ENCODE peak calls at places on chromosomes 3 and 15, in nine cellular contexts. A is cardiac muscle cell; K is Caco-2; G is A549; Q is left ventricle myocardium inferior; Y is CD4-positive, alpha-beta memory T cell; P is CD8-positive, alpha-beta memory T cell; J is psoas muscle; I is HCT116. L is an unnamed sample.

GRCh38 chr15:57591822-57592367 is at the start of gene MYZAP:
- DNase-seq in G (no peak), J (peak; percentile 66), K (no peak), Y (peak; percentile 24), A (peak; percentile 71), I (no peak), Q (peak; percentile 76), P (peak; percentile 8), L (peak; percentile 58)

GRCh38 chr3:30437172-30437571 is 169.2 kb upstream of the TGFBR2 start:
- DNase-seq in Y (no peak), Q (no peak), I (no peak), K (no peak), A (peak; percentile 6), J (peak; percentile 56), G (no peak), P (no peak), L (no peak)

GRCh38 chr15:58355352-58355964 is 76.3 kb upstream of the LIPC start:
- DNase-seq in K (no peak), P (no peak), J (no peak), A (no peak), Y (no peak), I (no peak), Q (no peak), G (no peak), L (no peak)

GRCh38 chr3:50806806-50807205 is 132.1 kb downstream of the DOCK3 start:
- DNase-seq in Q (no peak), P (no peak), Y (no peak), I (no peak), J (no peak), G (peak; percentile 4), A (peak; percentile 4), K (peak; percentile 61), L (no peak)

GRCh38 chr15:79948095-79948695 is 22.8 kb downstream of the BCL2A1 start:
- DNase-seq in Q (no peak), I (no peak), P (no peak), J (no peak), A (no peak), Y (no peak), K (no peak), G (peak; percentile 52), L (no peak)

GRCh38 chr3:128054363-128054762 is 2.1 kb downstream of the SEC61A1 start:
- DNase-seq in G (no peak), Q (no peak), J (no peak), K (no peak), P (no peak), A (no peak), I (no peak), Y (no peak), L (no peak)

GRCh38 chr3:184171562-184171961 is 3.1 kb upstream of the AP2M1 start:
- DNase-seq in K (no peak), A (no peak), Q (no peak), Y (no peak), J (no peak), G (no peak), P (no peak), I (no peak), L (no peak)

GRCh38 chr3:18119866-18120265 is 305.3 kb downstream of the SATB1 start:
- DNase-seq in J (no peak), A (no peak), Q (no peak), K (no peak), P (no peak), Y (no peak), I (no peak), G (no peak), L (no peak)

GRCh38 chr3:187368251-187368733 is at the start of gene RTP4:
- DNase-seq in G (no peak), A (no peak), I (no peak), J (no peak), P (peak; percentile 51), Q (no peak), K (no peak), Y (peak; percentile 51), L (peak; percentile 43)

GRCh38 chr3:23129062-23129461 is 74.1 kb upstream of the UBE2E2 start:
- DNase-seq in A (no peak), K (no peak), Y (no peak), Q (no peak), G (no peak), I (no peak), P (no peak), J (no peak), L (no peak)

GRCh38 chr3:15783361-15783969 is 14.3 kb downstream of the ANKRD28 start:
- DNase-seq in Y (no peak), J (no peak), Q (no peak), A (no peak), P (no peak), G (no peak), I (no peak), K (no peak), L (no peak)

GRCh38 chr3:113211370-113212154 is at the start of gene BOC:
- DNase-seq in J (peak; percentile 65), A (peak; percentile 65), P (no peak), I (no peak), K (no peak), Q (peak; percentile 36), G (peak; percentile 43), Y (no peak), L (no peak)

GRCh38 chr3:179063945-179064560 is 7.6 kb downstream of the ZMAT3 start:
- DNase-seq in J (no peak), A (no peak), Q (no peak), Y (no peak), K (no peak), G (no peak), P (no peak), I (no peak), L (no peak)

GRCh38 chr3:24683511-24684384 is 189.1 kb upstream of the THRB start:
- DNase-seq in Q (no peak), Y (no peak), P (no peak), G (peak; percentile 67), I (peak; percentile 28), J (no peak), K (no peak), A (peak; percentile 40), L (no peak)

DNA sequence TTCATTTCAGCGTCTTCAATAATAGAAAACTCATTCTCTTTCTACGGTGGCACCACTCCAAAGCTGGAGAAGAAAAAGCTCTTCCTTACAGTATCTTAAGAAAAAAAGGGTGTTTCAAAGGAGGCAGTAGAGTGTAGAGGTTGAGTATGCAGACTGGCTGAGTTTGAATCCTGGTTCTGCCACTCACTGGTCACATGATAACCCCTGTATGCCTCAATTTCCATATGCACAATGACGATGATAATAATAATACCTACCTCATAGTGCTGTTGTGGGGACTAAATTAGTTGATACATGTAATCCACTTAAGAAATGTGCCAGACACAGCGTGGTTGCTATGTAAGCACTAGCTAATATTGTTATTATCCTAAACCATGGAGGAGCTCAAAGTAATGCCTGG is 4.5 kb downstream of the ANP32A start:
- DNase-seq in J (no peak), P (no peak), I (no peak), K (no peak), Q (no peak), Y (no peak), G (no peak), A (no peak), L (no peak)
- H3K4me3 ChIP-seq in J (peak overlapping the region; percentile 86), P (peak overlapping the region; percentile 84), I (peak overlapping the region; percentile 82), K (peak overlapping the region; percentile 95), Q (peak overlapping the region; percentile 84), Y (peak overlapping the region; percentile 5), G (peak overlapping the region; percentile 74), A (peak overlapping the region; percentile 96), L (peak overlapping the region; percentile 99)

DNA sequence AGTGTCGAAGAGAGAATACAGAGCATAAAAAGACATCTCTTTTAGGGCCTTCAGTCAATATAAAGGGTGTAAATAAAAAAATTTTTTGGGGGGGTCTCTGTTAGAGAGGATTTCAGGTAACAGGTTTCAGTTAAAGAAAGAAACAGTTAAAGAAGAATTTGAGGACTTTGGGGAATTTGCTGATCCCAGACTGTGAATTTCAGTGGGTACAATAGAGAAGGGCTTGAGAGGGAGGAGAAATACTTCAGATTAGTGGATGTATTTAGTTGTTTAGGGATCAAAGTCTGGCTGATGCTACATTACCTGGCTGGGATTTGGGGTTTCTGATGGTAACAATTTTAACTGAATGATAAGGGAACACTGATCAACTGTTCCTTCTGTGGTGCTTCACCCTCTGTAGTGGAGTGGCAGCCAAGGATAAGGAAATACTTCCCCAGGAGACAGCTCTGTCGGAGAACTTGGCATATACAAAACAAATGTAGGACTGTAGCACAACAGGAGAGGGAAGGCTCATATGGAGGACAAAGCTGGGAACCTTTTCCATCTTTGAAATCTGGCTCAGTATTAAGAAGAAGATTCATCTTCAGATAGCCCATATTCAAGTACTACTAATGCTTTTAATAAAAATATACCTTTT is 79.2 kb downstream of the MEF2A start:
- DNase-seq in I (no peak), A (peak; percentile 12), Q (no peak), P (no peak), K (no peak), G (no peak), Y (no peak), J (no peak), L (no peak)
- H3K9me3 ChIP-seq in I (no peaks in the 10 kb centered on the region), A (no peaks in the 10 kb centered on the region), Q (peaks cover 10% of the 10 kb centered on the region), P (no peaks in the 10 kb centered on the region), K (no peaks in the 10 kb centered on the region), G (peaks cover 6% of the 10 kb centered on the region), Y (no peaks in the 10 kb centered on the region), J (no peaks in the 10 kb centered on the region), L (no peaks in the 10 kb centered on the region)

GRCh38 chr3:136728918-136729317 is 23.3 kb downstream of the STAG1 start:
- DNase-seq in I (no peak), K (no peak), Y (no peak), A (no peak), Q (no peak), G (no peak), J (no peak), P (no peak), L (no peak)
- H3K4me3 ChIP-seq in I (no peak overlapping the region), K (no peak overlapping the region), Y (no peak overlapping the region), A (no peak overlapping the region), Q (no peak overlapping the region), G (no peak overlapping the region), J (no peak overlapping the region), P (no peak overlapping the region), L (no peak overlapping the region)

GRCh38 chr15:25054329-25054728 is 99.5 kb downstream of the SNRPN start:
- DNase-seq in A (no peak), G (no peak), J (no peak), P (no peak), K (no peak), I (no peak), Q (no peak), Y (no peak), L (no peak)

GRCh38 chr15:25051399-25052154 is 96.8 kb downstream of the SNRPN start:
- DNase-seq in Y (no peak), A (no peak), J (no peak), P (no peak), Q (no peak), G (no peak), I (no peak), K (no peak), L (no peak)

GRCh38 chr15:25054943-25055342 is 100.2 kb downstream of the SNRPN start:
- DNase-seq in G (no peak), A (no peak), Y (no peak), K (no peak), I (no peak), P (no peak), Q (no peak), J (no peak), L (no peak)

GRCh38 chr15:25052191-25052999 is 97.6 kb downstream of the SNRPN start:
- DNase-seq in J (no peak), I (no peak), G (no peak), P (no peak), A (no peak), K (no peak), Y (no peak), Q (no peak), L (peak; percentile 6)

GRCh38 chr15:25053000-25053815 is 98.4 kb downstream of the SNRPN start:
- DNase-seq in Y (no peak), G (no peak), I (no peak), Q (no peak), K (no peak), A (no peak), J (no peak), P (no peak), L (no peak)
- H3K9me3 ChIP-seq in Y (peaks cover 87% of the 10 kb centered on the region), G (peaks cover 69% of the 10 kb centered on the region), I (no peaks in the 10 kb centered on the region), Q (peaks cover 99% of the 10 kb centered on the region), K (peaks cover 81% of the 10 kb centered on the region), A (peaks cover 10% of the 10 kb centered on the region), J (peaks cover 80% of the 10 kb centered on the region), P (peaks cover 86% of the 10 kb centered on the region), L (peaks cover 30% of the 10 kb centered on the region)